ENCODE peak calls at places on chromosomes 12 and 14, in seven cellular contexts. I is colonic mucosa, G is heart right ventricle, B is left lung, N is stomach, W is ascending aorta, L is OCI-LY7. R is an unnamed sample. For H3K4me1, the result is how much of the 10 kb centered on the place peaks cover.

GRCh38 chr14:94175403-94176146 is 1.5 kb downstream of the PPP4R4 start:
- DNase-seq in I (no peak), G (no peak), B (no peak), N (no peak), W (no peak), L (no peak), R (no peak)

GRCh38 chr12:69744109-69744508 is 5.4 kb downstream of the RAB3IP start:
- DNase-seq in I (no peak), G (no peak), B (no peak), N (no peak), W (no peak), L (no peak), R (no peak)

GRCh38 chr14:94451826-94452225 is 774 bp downstream of the SERPINA11 start:
- DNase-seq in I (no peak), G (no peak), B (no peak), N (no peak), W (no peak), L (no peak), R (no peak)

GRCh38 chr14:61460853-61461611 is 139.7 kb downstream of the PRKCH start:
- DNase-seq in I (no peak), G (no peak), B (no peak), N (no peak), W (no peak), L (no peak), R (no peak)

GRCh38 chr14:29982993-29983392 is 55.3 kb upstream of the PRKD1 start:
- DNase-seq in I (no peak), G (no peak), B (no peak), N (no peak), W (no peak), L (no peak), R (no peak)

GRCh38 chr12:131789638-131790037 is 38.6 kb upstream of the MMP17 start:
- DNase-seq in I (no peak), G (no peak), B (no peak), N (no peak), W (no peak), L (no peak), R (no peak)

GRCh38 chr12:93115646-93116045 is 186.6 kb upstream of the EEA1 start:
- DNase-seq in I (peak), G (peak), B (no peak), N (no peak), W (no peak), L (no peak), R (peak)

GRCh38 chr12:47394070-47394469 is 311.8 kb downstream of the RPAP3 start:
- DNase-seq in I (no peak), G (no peak), B (no peak), N (no peak), W (no peak), L (no peak), R (no peak)

GRCh38 chr12:76569685-76570604 is 10.4 kb upstream of the OSBPL8 start:
- DNase-seq in I (no peak), G (no peak), B (no peak), N (no peak), W (no peak), L (no peak), R (no peak)

GRCh38 chr14:55000381-55000780 is 26.5 kb downstream of the WDHD1 start:
- DNase-seq in I (no peak), G (no peak), B (no peak), N (no peak), W (no peak), L (no peak), R (no peak)

GRCh38 chr12:58915634-58916033 is 4.7 kb downstream of the LRIG3 start:
- DNase-seq in I (peak), G (peak), B (no peak), N (peak), W (no peak), L (no peak), R (peak)

GRCh38 chr14:36264595-36264994 is 55.8 kb downstream of the MBIP start:
- DNase-seq in I (no peak), G (no peak), B (no peak), N (no peak), W (no peak), L (no peak), R (no peak)

GRCh38 chr12:90712671-90713070 is 242.3 kb downstream of the CCER1 start:
- DNase-seq in I (no peak), G (no peak), B (no peak), N (no peak), W (no peak), L (no peak), R (no peak)

GRCh38 chr14:60095781-60096450 is 4.2 kb downstream of the PCNX4 start:
- DNase-seq in I (no peak), G (no peak), B (no peak), N (no peak), W (no peak), L (peak), R (peak)

GRCh38 chr12:54126696-54127537 is 61.9 kb downstream of the SMUG1 start:
- DNase-seq in I (peak), G (peak), B (no peak), N (peak), W (no peak), L (no peak), R (peak)

GRCh38 chr12:724194-724855 is 28.1 kb upstream of the WNK1 start:
- DNase-seq in I (no peak), G (no peak), B (no peak), N (no peak), W (no peak), L (no peak), R (no peak)

GRCh38 chr12:82517027-82517426 is 158.7 kb downstream of the METTL25 start:
- DNase-seq in I (no peak), G (no peak), B (no peak), N (no peak), W (no peak), L (peak), R (peak)

GRCh38 chr12:100632445-100632892 is 59.0 kb downstream of the GAS2L3 start:
- DNase-seq in I (no peak), G (no peak), B (no peak), N (no peak), W (no peak), L (no peak), R (no peak)

GRCh38 chr14:51182166-51182565 is 57.9 kb upstream of the TMX1 start:
- DNase-seq in I (no peak), G (no peak), B (no peak), N (no peak), W (no peak), L (no peak), R (no peak)

GRCh38 chr12:104049278-104050257 is at the start of gene GLT8D2:
- DNase-seq in I (peak), G (peak), B (peak), N (peak), W (no peak), L (no peak), R (peak)

GRCh38 chr12:104680070-104680469 is 223.3 kb downstream of the CHST11 start:
- DNase-seq in I (no peak), G (no peak), B (no peak), N (no peak), W (no peak), L (peak), R (no peak)

GRCh38 chr12:101892794-101893193 is 15.4 kb downstream of the DRAM1 start:
- DNase-seq in I (no peak), G (no peak), B (no peak), N (no peak), W (no peak), L (no peak), R (no peak)

GRCh38 chr14:85444685-85445084 is 85.3 kb upstream of the FLRT2 start:
- DNase-seq in I (no peak), G (peak), B (no peak), N (no peak), W (no peak), L (no peak), R (no peak)

DNA sequence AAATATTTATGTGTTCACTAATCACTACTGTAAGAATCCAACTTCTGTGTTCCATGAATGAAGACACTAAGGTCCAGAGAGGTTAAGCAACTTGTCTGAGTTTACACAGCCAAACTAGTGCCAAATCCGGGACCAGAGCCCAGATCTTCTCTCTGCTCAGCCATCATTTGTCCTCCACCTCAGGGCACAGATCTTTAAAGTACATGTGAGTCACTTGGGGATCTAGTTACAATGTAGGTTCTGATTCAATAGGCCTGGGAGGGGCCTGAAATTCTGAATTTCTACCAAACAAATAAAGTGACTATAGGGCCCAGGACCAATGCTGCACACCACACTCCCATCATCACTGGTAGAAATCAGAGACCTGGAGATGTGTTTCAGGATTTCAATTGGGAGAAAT is 162.9 kb downstream of the GXYLT1 start:
- DNase-seq in I (no peak), G (no peak), B (no peak), N (no peak), W (no peak), L (no peak), R (no peak)
- H3K4me1 ChIP-seq in I (under half), G (under half), B (under half), N (under half), W (under half), L (under half), R (under half)

GRCh38 chr12:120980800-120981368 is 2.5 kb downstream of the HNF1A start:
- DNase-seq in I (peak), G (no peak), B (no peak), N (peak), W (no peak), L (no peak), R (peak)
- H3K4me1 ChIP-seq in I (under half), G (under half), B (under half), N (half or more), W (under half), L (under half), R (under half)

DNA sequence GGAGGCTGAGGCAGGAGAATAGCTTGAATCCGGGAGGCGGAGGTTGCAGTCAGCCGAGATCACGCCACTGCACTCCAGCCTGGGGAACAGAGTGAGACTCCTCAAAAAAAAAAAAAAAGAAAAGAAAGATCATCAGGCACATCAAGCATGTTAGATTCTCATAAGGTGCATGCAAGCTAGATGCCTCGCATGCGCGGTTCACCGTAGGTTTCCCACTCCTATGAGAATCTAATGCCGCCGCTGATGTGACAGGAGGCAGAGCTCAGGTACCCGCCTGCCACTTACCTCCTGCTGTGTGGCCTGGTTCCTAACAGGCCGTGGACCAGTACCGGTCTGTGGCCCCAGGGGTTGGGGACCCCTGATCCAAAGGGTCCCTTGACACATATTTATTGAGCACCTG is 7.0 kb downstream of the ACVR1B start:
- DNase-seq in I (no peak), G (no peak), B (no peak), N (peak), W (no peak), L (no peak), R (no peak)
- H3K4me1 ChIP-seq in I (under half), G (half or more), B (half or more), N (half or more), W (under half), L (under half), R (half or more)

DNA sequence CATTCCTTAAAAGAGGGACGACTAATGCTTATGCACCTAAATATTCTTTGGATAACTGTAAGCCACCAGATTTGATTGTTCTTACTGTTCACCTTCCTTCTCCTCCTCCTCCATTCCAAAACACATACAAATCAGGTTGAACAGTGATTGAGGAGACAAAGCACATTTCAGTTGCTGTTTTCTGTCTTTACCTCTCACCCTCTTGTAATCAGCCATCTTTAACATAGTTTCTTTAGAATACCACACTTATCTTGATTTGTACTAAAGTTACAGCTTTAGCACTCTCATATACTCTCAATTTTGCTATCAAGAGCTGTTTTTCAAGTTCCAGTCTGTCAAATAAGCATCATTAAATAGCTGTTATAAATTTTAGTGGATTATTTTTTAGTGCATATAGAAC is 338.3 kb upstream of the RGS6 start:
- DNase-seq in I (no peak), G (no peak), B (no peak), N (no peak), W (no peak), L (no peak), R (no peak)
- H3K4me1 ChIP-seq in I (under half), G (under half), B (under half), N (under half), W (under half), L (under half), R (under half)